ENCODE peak calls at places on chromosomes 5 and 9, in nine cellular contexts. One of them, this sample, is unnamed.

GRCh38 chr9:116494815-116495634 is 192.1 kb upstream of the TRIM32 start:
- DNase-seq in dorsolateral prefrontal cortex: no peak
- DNase-seq in WTC11: peak; percentile 69
- DNase-seq in AG04449: no peak
- DNase-seq in CD8-positive, alpha-beta T cell: no peak
- DNase-seq in fibroblast of pulmonary artery: no peak
- DNase-seq in A549: no peak
- DNase-seq in PC-3: peak; percentile 46
- DNase-seq in HFF-Myc: no peak
- DNase-seq in this sample: no peak

GRCh38 chr5:117588611-117589010 is 1014.0 kb upstream of the SEMA6A start:
- DNase-seq in dorsolateral prefrontal cortex: no peak
- DNase-seq in WTC11: no peak
- DNase-seq in AG04449: no peak
- DNase-seq in CD8-positive, alpha-beta T cell: no peak
- DNase-seq in fibroblast of pulmonary artery: peak; percentile 40
- DNase-seq in A549: no peak
- DNase-seq in PC-3: no peak
- DNase-seq in HFF-Myc: no peak
- DNase-seq in this sample: no peak

GRCh38 chr9:132857601-132858342 is 20.3 kb downstream of the AK8 start:
- DNase-seq in dorsolateral prefrontal cortex: no peak
- DNase-seq in WTC11: peak; percentile 30
- DNase-seq in AG04449: no peak
- DNase-seq in CD8-positive, alpha-beta T cell: no peak
- DNase-seq in fibroblast of pulmonary artery: peak; percentile 39
- DNase-seq in A549: no peak
- DNase-seq in PC-3: no peak
- DNase-seq in HFF-Myc: no peak
- DNase-seq in this sample: no peak

GRCh38 chr5:173582198-173583092 is 34.0 kb downstream of the BOD1 start:
- DNase-seq in dorsolateral prefrontal cortex: no peak
- DNase-seq in WTC11: no peak
- DNase-seq in AG04449: no peak
- DNase-seq in CD8-positive, alpha-beta T cell: no peak
- DNase-seq in fibroblast of pulmonary artery: peak; percentile 33
- DNase-seq in A549: no peak
- DNase-seq in PC-3: no peak
- DNase-seq in HFF-Myc: peak; percentile 73
- DNase-seq in this sample: no peak

GRCh38 chr5:133683646-133684290 is 71.4 kb upstream of the FSTL4 start:
- DNase-seq in dorsolateral prefrontal cortex: no peak
- DNase-seq in WTC11: no peak
- DNase-seq in AG04449: no peak
- DNase-seq in CD8-positive, alpha-beta T cell: no peak
- DNase-seq in fibroblast of pulmonary artery: no peak
- DNase-seq in A549: no peak
- DNase-seq in PC-3: no peak
- DNase-seq in HFF-Myc: no peak
- DNase-seq in this sample: no peak

GRCh38 chr5:164146223-164146622 is 640.8 kb downstream of the MAT2B start:
- DNase-seq in dorsolateral prefrontal cortex: no peak
- DNase-seq in WTC11: no peak
- DNase-seq in AG04449: no peak
- DNase-seq in CD8-positive, alpha-beta T cell: no peak
- DNase-seq in fibroblast of pulmonary artery: no peak
- DNase-seq in A549: no peak
- DNase-seq in PC-3: no peak
- DNase-seq in HFF-Myc: no peak
- DNase-seq in this sample: no peak

GRCh38 chr9:123360161-123361085 is 4.4 kb downstream of the CRB2 start:
- DNase-seq in dorsolateral prefrontal cortex: no peak
- DNase-seq in WTC11: peak; percentile 98
- DNase-seq in AG04449: no peak
- DNase-seq in CD8-positive, alpha-beta T cell: no peak
- DNase-seq in fibroblast of pulmonary artery: no peak
- DNase-seq in A549: no peak
- DNase-seq in PC-3: no peak
- DNase-seq in HFF-Myc: no peak
- DNase-seq in this sample: peak; percentile 95

GRCh38 chr5:428754-429452 is 14.1 kb upstream of the EXOC3 start:
- DNase-seq in dorsolateral prefrontal cortex: no peak
- DNase-seq in WTC11: no peak
- DNase-seq in AG04449: no peak
- DNase-seq in CD8-positive, alpha-beta T cell: no peak
- DNase-seq in fibroblast of pulmonary artery: no peak
- DNase-seq in A549: no peak
- DNase-seq in PC-3: no peak
- DNase-seq in HFF-Myc: no peak
- DNase-seq in this sample: no peak

GRCh38 chr9:38689678-38690077 is 30.3 kb downstream of the FAM240B start:
- DNase-seq in dorsolateral prefrontal cortex: no peak
- DNase-seq in WTC11: peak; percentile 42
- DNase-seq in AG04449: no peak
- DNase-seq in CD8-positive, alpha-beta T cell: no peak
- DNase-seq in fibroblast of pulmonary artery: peak; percentile 87
- DNase-seq in A549: no peak
- DNase-seq in PC-3: no peak
- DNase-seq in HFF-Myc: no peak
- DNase-seq in this sample: peak; percentile 26

GRCh38 chr5:176700239-176700847 is 53.1 kb downstream of the TSPAN17 start:
- DNase-seq in dorsolateral prefrontal cortex: peak; percentile 69
- DNase-seq in WTC11: peak; percentile 70
- DNase-seq in AG04449: no peak
- DNase-seq in CD8-positive, alpha-beta T cell: no peak
- DNase-seq in fibroblast of pulmonary artery: peak; percentile 11
- DNase-seq in A549: peak; percentile 34
- DNase-seq in PC-3: peak; percentile 52
- DNase-seq in HFF-Myc: no peak
- DNase-seq in this sample: peak; percentile 16

GRCh38 chr9:106958955-106959657 is 96.1 kb downstream of the ZNF462 start:
- DNase-seq in dorsolateral prefrontal cortex: no peak
- DNase-seq in WTC11: no peak
- DNase-seq in AG04449: no peak
- DNase-seq in CD8-positive, alpha-beta T cell: no peak
- DNase-seq in fibroblast of pulmonary artery: peak; percentile 30
- DNase-seq in A549: no peak
- DNase-seq in PC-3: peak; percentile 65
- DNase-seq in HFF-Myc: no peak
- DNase-seq in this sample: no peak

GRCh38 chr5:68374770-68375518 is 159.4 kb downstream of the PIK3R1 start:
- DNase-seq in dorsolateral prefrontal cortex: no peak
- DNase-seq in WTC11: no peak
- DNase-seq in AG04449: peak; percentile 37
- DNase-seq in CD8-positive, alpha-beta T cell: no peak
- DNase-seq in fibroblast of pulmonary artery: peak; percentile 9
- DNase-seq in A549: no peak
- DNase-seq in PC-3: no peak
- DNase-seq in HFF-Myc: no peak
- DNase-seq in this sample: no peak

GRCh38 chr9:94554439-94555331 is at the start of gene PCAT7:
- DNase-seq in dorsolateral prefrontal cortex: no peak
- DNase-seq in WTC11: peak; percentile 78
- DNase-seq in AG04449: no peak
- DNase-seq in CD8-positive, alpha-beta T cell: no peak
- DNase-seq in fibroblast of pulmonary artery: peak; percentile 53
- DNase-seq in A549: peak; percentile 64
- DNase-seq in PC-3: peak; percentile 87
- DNase-seq in HFF-Myc: peak; percentile 31
- DNase-seq in this sample: peak; percentile 64

GRCh38 chr5:42811591-42812392 is at the start of gene SELENOP:
- DNase-seq in dorsolateral prefrontal cortex: no peak
- DNase-seq in WTC11: no peak
- DNase-seq in AG04449: no peak
- DNase-seq in CD8-positive, alpha-beta T cell: no peak
- DNase-seq in fibroblast of pulmonary artery: peak; percentile 70
- DNase-seq in A549: no peak
- DNase-seq in PC-3: peak; percentile 51
- DNase-seq in HFF-Myc: no peak
- DNase-seq in this sample: no peak

GRCh38 chr5:173786296-173787187 is 101.6 kb upstream of the CPEB4 start:
- DNase-seq in dorsolateral prefrontal cortex: no peak
- DNase-seq in WTC11: no peak
- DNase-seq in AG04449: no peak
- DNase-seq in CD8-positive, alpha-beta T cell: no peak
- DNase-seq in fibroblast of pulmonary artery: no peak
- DNase-seq in A549: no peak
- DNase-seq in PC-3: no peak
- DNase-seq in HFF-Myc: no peak
- DNase-seq in this sample: no peak

GRCh38 chr9:113616716-113617496 is 153.4 kb downstream of the RGS3 start:
- DNase-seq in dorsolateral prefrontal cortex: peak; percentile 26
- DNase-seq in WTC11: no peak
- DNase-seq in AG04449: no peak
- DNase-seq in CD8-positive, alpha-beta T cell: no peak
- DNase-seq in fibroblast of pulmonary artery: no peak
- DNase-seq in A549: no peak
- DNase-seq in PC-3: no peak
- DNase-seq in HFF-Myc: no peak
- DNase-seq in this sample: no peak

GRCh38 chr5:78597858-78598415 is 50.6 kb downstream of the LHFPL2 start:
- DNase-seq in dorsolateral prefrontal cortex: no peak
- DNase-seq in WTC11: no peak
- DNase-seq in AG04449: no peak
- DNase-seq in CD8-positive, alpha-beta T cell: no peak
- DNase-seq in fibroblast of pulmonary artery: peak; percentile 89
- DNase-seq in A549: no peak
- DNase-seq in PC-3: peak; percentile 71
- DNase-seq in HFF-Myc: no peak
- DNase-seq in this sample: no peak

GRCh38 chr9:71306134-71306533 is 184.7 kb upstream of the TRPM3 start:
- DNase-seq in dorsolateral prefrontal cortex: no peak
- DNase-seq in WTC11: no peak
- DNase-seq in AG04449: no peak
- DNase-seq in CD8-positive, alpha-beta T cell: no peak
- DNase-seq in fibroblast of pulmonary artery: no peak
- DNase-seq in A549: no peak
- DNase-seq in PC-3: no peak
- DNase-seq in HFF-Myc: no peak
- DNase-seq in this sample: no peak

GRCh38 chr5:176776141-176776865 is 34.1 kb upstream of the UNC5A start:
- DNase-seq in dorsolateral prefrontal cortex: no peak
- DNase-seq in WTC11: no peak
- DNase-seq in AG04449: no peak
- DNase-seq in CD8-positive, alpha-beta T cell: no peak
- DNase-seq in fibroblast of pulmonary artery: no peak
- DNase-seq in A549: no peak
- DNase-seq in PC-3: no peak
- DNase-seq in HFF-Myc: no peak
- DNase-seq in this sample: no peak

GRCh38 chr5:104573979-104574709 is 1011.6 kb upstream of the NUDT12 start:
- DNase-seq in dorsolateral prefrontal cortex: no peak
- DNase-seq in WTC11: no peak
- DNase-seq in AG04449: no peak
- DNase-seq in CD8-positive, alpha-beta T cell: no peak
- DNase-seq in fibroblast of pulmonary artery: no peak
- DNase-seq in A549: no peak
- DNase-seq in PC-3: no peak
- DNase-seq in HFF-Myc: no peak
- DNase-seq in this sample: no peak

DNA sequence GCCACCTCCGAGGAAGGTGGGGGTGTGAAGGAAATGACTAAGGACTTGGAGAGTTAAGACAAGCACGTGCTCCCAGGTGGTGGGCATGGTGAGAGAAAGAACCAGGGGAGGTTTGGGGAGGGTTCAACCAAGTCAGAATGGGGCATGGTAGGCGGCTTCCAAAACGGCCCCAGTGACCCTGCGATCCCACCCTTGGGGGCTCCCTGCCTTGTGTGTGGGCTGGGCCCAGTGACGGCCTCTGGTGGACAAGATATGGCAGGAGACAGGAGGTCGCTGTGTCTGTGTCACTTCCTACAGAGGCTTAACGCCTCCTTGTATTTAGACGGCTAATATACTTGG is 51.3 kb upstream of the IRX4 start:
- DNase-seq in dorsolateral prefrontal cortex: no peak
- DNase-seq in WTC11: no peak
- DNase-seq in AG04449: no peak
- DNase-seq in CD8-positive, alpha-beta T cell: no peak
- DNase-seq in fibroblast of pulmonary artery: no peak
- DNase-seq in A549: no peak
- DNase-seq in PC-3: no peak
- DNase-seq in HFF-Myc: no peak
- DNase-seq in this sample: no peak
- TF ChIP-seq CTCF in dorsolateral prefrontal cortex: no peak
- TF ChIP-seq CTCF in WTC11: no peak
- TF ChIP-seq CTCF in AG04449: no peak
- TF ChIP-seq CTCF in CD8-positive, alpha-beta T cell: no peak
- TF ChIP-seq CTCF in fibroblast of pulmonary artery: no peak
- TF ChIP-seq CTCF in A549: no peak
- TF ChIP-seq CTCF in PC-3: no peak
- TF ChIP-seq CTCF in HFF-Myc: no peak
- TF ChIP-seq CTCF in this sample: no peak

GRCh38 chr5:136026636-136027035 is 2.2 kb upstream of the TGFBI start:
- DNase-seq in dorsolateral prefrontal cortex: no peak
- DNase-seq in WTC11: no peak
- DNase-seq in AG04449: no peak
- DNase-seq in CD8-positive, alpha-beta T cell: no peak
- DNase-seq in fibroblast of pulmonary artery: no peak
- DNase-seq in A549: no peak
- DNase-seq in PC-3: no peak
- DNase-seq in HFF-Myc: no peak
- DNase-seq in this sample: no peak
- TF ChIP-seq CTCF in dorsolateral prefrontal cortex: no peak
- TF ChIP-seq CTCF in WTC11: no peak
- TF ChIP-seq CTCF in AG04449: no peak
- TF ChIP-seq CTCF in CD8-positive, alpha-beta T cell: no peak
- TF ChIP-seq CTCF in fibroblast of pulmonary artery: no peak
- TF ChIP-seq CTCF in A549: no peak
- TF ChIP-seq CTCF in PC-3: no peak
- TF ChIP-seq CTCF in HFF-Myc: no peak
- TF ChIP-seq CTCF in this sample: no peak

GRCh38 chr5:170722316-170722715 is 61.2 kb upstream of the GABRP start:
- DNase-seq in dorsolateral prefrontal cortex: no peak
- DNase-seq in WTC11: no peak
- DNase-seq in AG04449: no peak
- DNase-seq in CD8-positive, alpha-beta T cell: no peak
- DNase-seq in fibroblast of pulmonary artery: no peak
- DNase-seq in A549: no peak
- DNase-seq in PC-3: no peak
- DNase-seq in HFF-Myc: no peak
- DNase-seq in this sample: no peak
- TF ChIP-seq CTCF in dorsolateral prefrontal cortex: no peak
- TF ChIP-seq CTCF in WTC11: no peak
- TF ChIP-seq CTCF in AG04449: no peak
- TF ChIP-seq CTCF in CD8-positive, alpha-beta T cell: no peak
- TF ChIP-seq CTCF in fibroblast of pulmonary artery: no peak
- TF ChIP-seq CTCF in A549: no peak
- TF ChIP-seq CTCF in PC-3: no peak
- TF ChIP-seq CTCF in HFF-Myc: no peak
- TF ChIP-seq CTCF in this sample: no peak

DNA sequence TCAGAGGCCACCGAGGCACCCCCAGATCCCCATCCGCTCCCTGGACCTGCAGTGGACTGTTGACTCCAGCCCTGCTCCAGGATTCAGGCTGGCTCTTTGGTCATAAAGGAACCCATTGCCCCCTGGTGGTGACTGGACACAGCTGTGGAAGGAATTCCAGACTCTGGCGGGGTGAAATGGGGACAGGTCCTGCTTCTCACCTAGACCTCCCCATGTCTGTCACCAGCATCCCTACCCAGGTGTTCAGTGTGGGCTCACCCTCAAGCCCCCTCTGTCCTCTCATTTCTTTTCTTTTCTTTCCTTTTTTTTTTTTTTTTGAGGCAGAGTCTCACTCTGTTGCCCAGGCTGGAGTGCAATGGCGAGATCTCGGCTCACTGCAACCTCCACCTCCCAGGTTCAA is 25.5 kb upstream of the STXBP1 start:
- DNase-seq in dorsolateral prefrontal cortex: peak; percentile 78
- DNase-seq in WTC11: peak; percentile 86
- DNase-seq in AG04449: no peak
- DNase-seq in CD8-positive, alpha-beta T cell: peak; percentile 43
- DNase-seq in fibroblast of pulmonary artery: peak; percentile 86
- DNase-seq in A549: peak; percentile 81
- DNase-seq in PC-3: peak; percentile 80
- DNase-seq in HFF-Myc: no peak
- DNase-seq in this sample: peak; percentile 76
- TF ChIP-seq CTCF in dorsolateral prefrontal cortex: peak; percentile 91
- TF ChIP-seq CTCF in WTC11: peak; percentile 72
- TF ChIP-seq CTCF in AG04449: peak; percentile 92
- TF ChIP-seq CTCF in CD8-positive, alpha-beta T cell: peak; percentile 57
- TF ChIP-seq CTCF in fibroblast of pulmonary artery: peak; percentile 96
- TF ChIP-seq CTCF in A549: peak; percentile 84
- TF ChIP-seq CTCF in PC-3: peak; percentile 79
- TF ChIP-seq CTCF in HFF-Myc: peak; percentile 89
- TF ChIP-seq CTCF in this sample: peak; percentile 88

This sample was measured in neural crest cell.